ENCODE peak calls at places on chromosomes 12 and 14, in six cellular contexts. Q is AG10803, N is NCI-H1417, E is nephron progenitor cell, H is astrocyte of the cerebellum, G is lung microvascular endothelial cell. S is an unnamed sample.

GRCh38 chr12:105920161-105920684 is 218.5 kb downstream of the NUAK1 start:
- DNase-seq in Q (peak; percentile 36), N (no peak), E (no peak), H (no peak), G (no peak), S (peak; percentile 82)

GRCh38 chr14:75182820-75183219 is 6.4 kb upstream of the TMED10 start:
- DNase-seq in Q (peak; percentile 87), N (no peak), E (no peak), H (no peak), G (no peak), S (no peak)

GRCh38 chr12:52185400-52185967 is 6.3 kb downstream of the KRT80 start:
- DNase-seq in Q (no peak), N (no peak), E (no peak), H (no peak), G (no peak), S (no peak)

GRCh38 chr12:31228811-31229792 is 96.8 kb downstream of the SINHCAF start:
- DNase-seq in Q (no peak), N (no peak), E (no peak), H (no peak), G (no peak), S (no peak)

GRCh38 chr12:92600052-92600451 is 102.7 kb upstream of the PLEKHG7 start:
- DNase-seq in Q (no peak), N (no peak), E (no peak), H (no peak), G (no peak), S (no peak)

GRCh38 chr12:71664411-71665108 is 459 bp downstream of the THAP2 start:
- DNase-seq in Q (no peak), N (no peak), E (no peak), H (no peak), G (peak; percentile 35), S (no peak)

GRCh38 chr14:105898482-105899010 is 372.2 kb downstream of the TMEM121 start:
- DNase-seq in Q (no peak), N (no peak), E (no peak), H (no peak), G (no peak), S (no peak)

GRCh38 chr12:51210690-51211395 is 7.0 kb downstream of the POU6F1 start:
- DNase-seq in Q (no peak), N (no peak), E (no peak), H (no peak), G (no peak), S (no peak)

GRCh38 chr12:106137456-106138278 is 1.1 kb downstream of the NUAK1 start:
- DNase-seq in Q (peak; percentile 20), N (no peak), E (peak; percentile 22), H (no peak), G (no peak), S (peak; percentile 35)

GRCh38 chr14:32307881-32308582 is 21.1 kb upstream of the AKAP6 start:
- DNase-seq in Q (no peak), N (no peak), E (no peak), H (no peak), G (no peak), S (no peak)

GRCh38 chr12:25518512-25518911 is 34.6 kb downstream of the LMNTD1 start:
- DNase-seq in Q (peak; percentile 73), N (no peak), E (no peak), H (peak; percentile 13), G (no peak), S (no peak)

GRCh38 chr14:101173698-101174521 is 270.4 kb upstream of the RTL1 start:
- DNase-seq in Q (no peak), N (no peak), E (no peak), H (no peak), G (no peak), S (no peak)

GRCh38 chr14:54920052-54920451 is 17.4 kb upstream of the GCH1 start:
- DNase-seq in Q (no peak), N (no peak), E (no peak), H (no peak), G (no peak), S (no peak)

GRCh38 chr12:121167232-121167820 is 34.6 kb downstream of the P2RX7 start:
- DNase-seq in Q (peak; percentile 59), N (no peak), E (no peak), H (no peak), G (no peak), S (no peak)

GRCh38 chr12:53750812-53751335 is 905 bp downstream of the CISTR start:
- DNase-seq in Q (no peak), N (peak; percentile 67), E (peak; percentile 62), H (no peak), G (peak; percentile 38), S (no peak)

GRCh38 chr12:131082795-131083194 is 129.1 kb downstream of the ADGRD1 start:
- DNase-seq in Q (no peak), N (no peak), E (no peak), H (no peak), G (no peak), S (no peak)

GRCh38 chr14:59098377-59098776 is 90.1 kb upstream of the DAAM1 start:
- DNase-seq in Q (peak; percentile 85), N (no peak), E (no peak), H (no peak), G (no peak), S (no peak)

GRCh38 chr12:56115329-56115728 is 1.1 kb upstream of the RPL41 start:
- DNase-seq in Q (peak; percentile 17), N (no peak), E (no peak), H (no peak), G (peak; percentile 47), S (no peak)

GRCh38 chr12:26746315-26746714 is 86.7 kb downstream of the ITPR2 start:
- DNase-seq in Q (peak; percentile 75), N (no peak), E (no peak), H (peak; percentile 55), G (no peak), S (no peak)

GRCh38 chr14:64684091-64684490 is 20.1 kb upstream of the PLEKHG3 start:
- DNase-seq in Q (peak; percentile 60), N (peak; percentile 29), E (no peak), H (peak; percentile 36), G (no peak), S (no peak)

GRCh38 chr14:89214221-89214965 is 202.6 kb downstream of the FOXN3 start:
- DNase-seq in Q (peak; percentile 31), N (peak; percentile 36), E (no peak), H (no peak), G (peak; percentile 62), S (peak; percentile 65)

GRCh38 chr14:49640540-49641417 is 5.7 kb upstream of the DNAAF2 start:
- DNase-seq in Q (no peak), N (no peak), E (no peak), H (no peak), G (no peak), S (no peak)

GRCh38 chr14:55249423-55249822 is 21.8 kb upstream of the FBXO34 start:
- DNase-seq in Q (peak; percentile 17), N (no peak), E (no peak), H (no peak), G (no peak), S (no peak)

GRCh38 chr14:24317141-24317927 is 6.0 kb downstream of the LTB4R start:
- DNase-seq in Q (no peak), N (no peak), E (no peak), H (no peak), G (no peak), S (no peak)

GRCh38 chr12:57738661-57739237 is at the start of gene AGAP2:
- DNase-seq in Q (no peak), N (peak; percentile 40), E (peak; percentile 51), H (no peak), G (no peak), S (peak; percentile 86)

S was measured in SK-N-DZ.